ENCODE peak calls at places on chromosomes 12 and 14, in eight cellular contexts. H, Z, R, L, J, K, C and D are unnamed samples.

GRCh38 chr12:27014085-27014858 is at the start of gene TM7SF3:
- DNase-seq in J (peak), K (peak), R (peak), Z (peak), L (peak), H (peak), C (peak), D (peak)

GRCh38 chr12:26691234-26691970 is 141.6 kb downstream of the ITPR2 start:
- DNase-seq in C (no peak), J (no peak), H (no peak), R (peak), Z (peak), K (no peak), L (peak), D (no peak)

GRCh38 chr12:123143753-123144461 is 7.0 kb downstream of the PITPNM2 start:
- DNase-seq in R (no peak), L (no peak), H (no peak), Z (no peak), K (peak), C (no peak), J (no peak), D (no peak)

GRCh38 chr12:64008596-64008995 is 164.1 kb downstream of the SRGAP1 start:
- DNase-seq in K (no peak), J (no peak), R (no peak), Z (peak), C (no peak), L (no peak), H (no peak), D (no peak)

GRCh38 chr12:39623919-39624318 is 4.3 kb upstream of the ABCD2 start:
- DNase-seq in Z (no peak), K (no peak), C (no peak), H (no peak), J (no peak), R (no peak), L (no peak), D (no peak)

GRCh38 chr12:59708059-59708458 is 112.2 kb downstream of the SLC16A7 start:
- DNase-seq in L (no peak), C (no peak), J (no peak), H (no peak), R (peak), Z (peak), K (no peak), D (no peak)

GRCh38 chr12:76698966-76699365 is 64.9 kb upstream of the ZDHHC17 start:
- DNase-seq in L (no peak), K (no peak), R (no peak), J (no peak), Z (no peak), H (no peak), C (no peak), D (no peak)

GRCh38 chr14:76904740-76905569 is 78.7 kb downstream of the LRRC74A start:
- DNase-seq in Z (peak), K (peak), C (peak), L (peak), H (peak), J (peak), R (peak), D (no peak)

GRCh38 chr12:64097346-64098105 is 124.6 kb downstream of the KICS2 start:
- DNase-seq in H (peak), Z (peak), L (no peak), J (no peak), C (no peak), R (no peak), K (no peak), D (no peak)

GRCh38 chr14:100416921-100417451 is 93.8 kb downstream of the SLC25A47 start:
- DNase-seq in Z (peak), J (no peak), K (no peak), C (no peak), H (no peak), L (peak), R (peak), D (no peak)

GRCh38 chr14:30296956-30297405 is 262.0 kb upstream of the G2E3 start:
- DNase-seq in C (no peak), R (no peak), J (no peak), Z (no peak), H (no peak), K (no peak), L (no peak), D (no peak)

GRCh38 chr12:93571854-93572711 is at the start of gene SOCS2:
- DNase-seq in Z (peak), C (no peak), L (no peak), J (peak), H (no peak), K (no peak), R (peak), D (no peak)

GRCh38 chr14:72594099-72594901 is 299.6 kb downstream of the DPF3 start:
- DNase-seq in H (no peak), R (no peak), Z (no peak), K (peak), J (no peak), L (no peak), C (no peak), D (no peak)

GRCh38 chr12:65229441-65229840 is 49.0 kb upstream of the MSRB3 start:
- DNase-seq in C (no peak), H (no peak), R (peak), K (no peak), Z (peak), J (no peak), L (peak), D (no peak)

GRCh38 chr14:85527458-85527857 is 2.5 kb upstream of the FLRT2 start:
- DNase-seq in H (no peak), R (peak), J (no peak), C (no peak), Z (peak), K (no peak), L (no peak), D (no peak)

GRCh38 chr12:22282283-22282682 is 52.2 kb downstream of the ST8SIA1 start:
- DNase-seq in R (peak), C (no peak), Z (peak), J (no peak), L (no peak), H (no peak), K (no peak), D (no peak)

GRCh38 chr12:66290716-66291200 is 11.5 kb upstream of the HELB start:
- DNase-seq in Z (no peak), L (no peak), K (no peak), C (no peak), H (no peak), R (no peak), J (no peak), D (no peak)

GRCh38 chr12:53456654-53457366 is 4.9 kb downstream of the PCBP2 start:
- DNase-seq in L (no peak), Z (no peak), J (no peak), C (no peak), K (no peak), R (no peak), H (no peak), D (no peak)

GRCh38 chr12:112858776-112859175 is 48.0 kb upstream of the OAS1 start:
- DNase-seq in H (no peak), C (no peak), Z (no peak), R (no peak), J (no peak), L (no peak), K (no peak), D (no peak)

GRCh38 chr12:69456239-69456638 is 13.9 kb upstream of the FRS2 start:
- DNase-seq in L (no peak), C (no peak), J (no peak), R (no peak), K (no peak), H (no peak), Z (no peak), D (no peak)